ENCODE peak calls at places on chromosome 15, in eight cellular contexts. One of them, this sample, is unnamed.

GRCh38 chr15:34158355-34158754 is 51.5 kb downstream of the KATNBL1 start:
- DNase-seq in SW 1271: no peak
- DNase-seq in MV-4-11: no peak
- DNase-seq in activated T-cell treated with anti-CD3 and anti-CD28 coated beads, Interleukin-2, amount 50 U/mL, for 4 hours: no peak
- DNase-seq in left ventricle myocardium inferior: no peak
- DNase-seq in mucosa of descending colon: no peak
- DNase-seq in aorta: no peak
- DNase-seq in activated gamma-delta T cell: no peak
- DNase-seq in this sample: no peak

GRCh38 chr15:70042553-70043214 is 55.0 kb downstream of the TLE3 start:
- DNase-seq in aorta: no peak
- DNase-seq in left ventricle myocardium inferior: no peak
- DNase-seq in SW 1271: no peak
- DNase-seq in activated T-cell treated with anti-CD3 and anti-CD28 coated beads, Interleukin-2, amount 50 U/mL, for 4 hours: no peak
- DNase-seq in mucosa of descending colon: no peak
- DNase-seq in activated gamma-delta T cell: no peak
- DNase-seq in MV-4-11: no peak
- DNase-seq in this sample: no peak

GRCh38 chr15:93141373-93141790 is 52.4 kb upstream of the RGMA start:
- DNase-seq in MV-4-11: peak; percentile 33
- DNase-seq in mucosa of descending colon: no peak
- DNase-seq in aorta: no peak
- DNase-seq in left ventricle myocardium inferior: no peak
- DNase-seq in activated gamma-delta T cell: peak; percentile 23
- DNase-seq in activated T-cell treated with anti-CD3 and anti-CD28 coated beads, Interleukin-2, amount 50 U/mL, for 4 hours: no peak
- DNase-seq in SW 1271: no peak
- DNase-seq in this sample: no peak

GRCh38 chr15:75531041-75531450 is 48.1 kb downstream of the PTPN9 start:
- DNase-seq in MV-4-11: peak; percentile 3
- DNase-seq in aorta: no peak
- DNase-seq in mucosa of descending colon: no peak
- DNase-seq in left ventricle myocardium inferior: peak; percentile 80
- DNase-seq in SW 1271: no peak
- DNase-seq in activated gamma-delta T cell: no peak
- DNase-seq in activated T-cell treated with anti-CD3 and anti-CD28 coated beads, Interleukin-2, amount 50 U/mL, for 4 hours: no peak
- DNase-seq in this sample: no peak

GRCh38 chr15:57595011-57595866 is 3.5 kb downstream of the MYZAP start:
- DNase-seq in SW 1271: no peak
- DNase-seq in mucosa of descending colon: no peak
- DNase-seq in activated T-cell treated with anti-CD3 and anti-CD28 coated beads, Interleukin-2, amount 50 U/mL, for 4 hours: no peak
- DNase-seq in left ventricle myocardium inferior: peak; percentile 74
- DNase-seq in activated gamma-delta T cell: no peak
- DNase-seq in MV-4-11: peak; percentile 24
- DNase-seq in aorta: no peak
- DNase-seq in this sample: no peak

GRCh38 chr15:69939513-69940440 is 157.9 kb downstream of the TLE3 start:
- DNase-seq in mucosa of descending colon: no peak
- DNase-seq in activated gamma-delta T cell: no peak
- DNase-seq in activated T-cell treated with anti-CD3 and anti-CD28 coated beads, Interleukin-2, amount 50 U/mL, for 4 hours: no peak
- DNase-seq in aorta: no peak
- DNase-seq in MV-4-11: no peak
- DNase-seq in SW 1271: no peak
- DNase-seq in left ventricle myocardium inferior: no peak
- DNase-seq in this sample: no peak

GRCh38 chr15:59169337-59169736 is 37.3 kb upstream of the LDHAL6B start:
- DNase-seq in left ventricle myocardium inferior: no peak
- DNase-seq in activated gamma-delta T cell: no peak
- DNase-seq in MV-4-11: peak; percentile 85
- DNase-seq in aorta: no peak
- DNase-seq in SW 1271: no peak
- DNase-seq in mucosa of descending colon: no peak
- DNase-seq in activated T-cell treated with anti-CD3 and anti-CD28 coated beads, Interleukin-2, amount 50 U/mL, for 4 hours: no peak
- DNase-seq in this sample: no peak

GRCh38 chr15:48674876-48675275 is 29.4 kb upstream of the FBN1 start:
- DNase-seq in activated T-cell treated with anti-CD3 and anti-CD28 coated beads, Interleukin-2, amount 50 U/mL, for 4 hours: no peak
- DNase-seq in aorta: no peak
- DNase-seq in activated gamma-delta T cell: no peak
- DNase-seq in SW 1271: no peak
- DNase-seq in mucosa of descending colon: no peak
- DNase-seq in MV-4-11: no peak
- DNase-seq in left ventricle myocardium inferior: no peak
- DNase-seq in this sample: no peak

GRCh38 chr15:60006203-60006782 is 2.2 kb downstream of the FOXB1 start:
- DNase-seq in activated gamma-delta T cell: peak; percentile 20
- DNase-seq in MV-4-11: no peak
- DNase-seq in aorta: no peak
- DNase-seq in SW 1271: no peak
- DNase-seq in mucosa of descending colon: peak; percentile 57
- DNase-seq in activated T-cell treated with anti-CD3 and anti-CD28 coated beads, Interleukin-2, amount 50 U/mL, for 4 hours: peak; percentile 63
- DNase-seq in left ventricle myocardium inferior: no peak
- DNase-seq in this sample: no peak

GRCh38 chr15:39281094-39281493 is 299.8 kb upstream of the THBS1 start:
- DNase-seq in MV-4-11: no peak
- DNase-seq in activated gamma-delta T cell: no peak
- DNase-seq in mucosa of descending colon: no peak
- DNase-seq in left ventricle myocardium inferior: no peak
- DNase-seq in SW 1271: no peak
- DNase-seq in activated T-cell treated with anti-CD3 and anti-CD28 coated beads, Interleukin-2, amount 50 U/mL, for 4 hours: no peak
- DNase-seq in aorta: no peak
- DNase-seq in this sample: no peak

GRCh38 chr15:82312611-82313349 is 36.5 kb downstream of the GOLGA6L10 start:
- DNase-seq in mucosa of descending colon: no peak
- DNase-seq in aorta: peak; percentile 38
- DNase-seq in MV-4-11: no peak
- DNase-seq in left ventricle myocardium inferior: no peak
- DNase-seq in activated gamma-delta T cell: no peak
- DNase-seq in SW 1271: no peak
- DNase-seq in activated T-cell treated with anti-CD3 and anti-CD28 coated beads, Interleukin-2, amount 50 U/mL, for 4 hours: no peak
- DNase-seq in this sample: no peak

GRCh38 chr15:82554351-82554750 is 14.1 kb upstream of the RPS17 start:
- DNase-seq in MV-4-11: no peak
- DNase-seq in SW 1271: no peak
- DNase-seq in left ventricle myocardium inferior: no peak
- DNase-seq in aorta: no peak
- DNase-seq in activated gamma-delta T cell: no peak
- DNase-seq in mucosa of descending colon: no peak
- DNase-seq in activated T-cell treated with anti-CD3 and anti-CD28 coated beads, Interleukin-2, amount 50 U/mL, for 4 hours: no peak
- DNase-seq in this sample: no peak

GRCh38 chr15:34951993-34952392 is 17.5 kb downstream of the AQR start:
- DNase-seq in SW 1271: no peak
- DNase-seq in activated gamma-delta T cell: no peak
- DNase-seq in activated T-cell treated with anti-CD3 and anti-CD28 coated beads, Interleukin-2, amount 50 U/mL, for 4 hours: no peak
- DNase-seq in left ventricle myocardium inferior: no peak
- DNase-seq in aorta: no peak
- DNase-seq in mucosa of descending colon: no peak
- DNase-seq in MV-4-11: no peak
- DNase-seq in this sample: no peak

GRCh38 chr15:100230784-100231183 is 111.0 kb downstream of the ADAMTS17 start:
- DNase-seq in activated gamma-delta T cell: no peak
- DNase-seq in MV-4-11: no peak
- DNase-seq in aorta: no peak
- DNase-seq in SW 1271: no peak
- DNase-seq in mucosa of descending colon: no peak
- DNase-seq in left ventricle myocardium inferior: no peak
- DNase-seq in activated T-cell treated with anti-CD3 and anti-CD28 coated beads, Interleukin-2, amount 50 U/mL, for 4 hours: no peak
- DNase-seq in this sample: no peak

GRCh38 chr15:38112406-38112805 is 140.2 kb upstream of the SPRED1 start:
- DNase-seq in mucosa of descending colon: no peak
- DNase-seq in MV-4-11: no peak
- DNase-seq in left ventricle myocardium inferior: no peak
- DNase-seq in activated T-cell treated with anti-CD3 and anti-CD28 coated beads, Interleukin-2, amount 50 U/mL, for 4 hours: no peak
- DNase-seq in activated gamma-delta T cell: no peak
- DNase-seq in SW 1271: no peak
- DNase-seq in aorta: no peak
- DNase-seq in this sample: no peak

GRCh38 chr15:77099741-77100463 is 29.0 kb upstream of the TSPAN3 start:
- DNase-seq in mucosa of descending colon: no peak
- DNase-seq in MV-4-11: no peak
- DNase-seq in activated gamma-delta T cell: no peak
- DNase-seq in SW 1271: no peak
- DNase-seq in left ventricle myocardium inferior: no peak
- DNase-seq in activated T-cell treated with anti-CD3 and anti-CD28 coated beads, Interleukin-2, amount 50 U/mL, for 4 hours: no peak
- DNase-seq in aorta: no peak
- DNase-seq in this sample: no peak

GRCh38 chr15:58748040-58748786 is 1.3 kb downstream of the ADAM10 start:
- DNase-seq in activated T-cell treated with anti-CD3 and anti-CD28 coated beads, Interleukin-2, amount 50 U/mL, for 4 hours: no peak
- DNase-seq in MV-4-11: no peak
- DNase-seq in activated gamma-delta T cell: no peak
- DNase-seq in left ventricle myocardium inferior: no peak
- DNase-seq in SW 1271: no peak
- DNase-seq in mucosa of descending colon: no peak
- DNase-seq in aorta: no peak
- DNase-seq in this sample: no peak

GRCh38 chr15:36755341-36755740 is 175.9 kb downstream of the CDIN1 start:
- DNase-seq in activated T-cell treated with anti-CD3 and anti-CD28 coated beads, Interleukin-2, amount 50 U/mL, for 4 hours: no peak
- DNase-seq in aorta: no peak
- DNase-seq in activated gamma-delta T cell: no peak
- DNase-seq in left ventricle myocardium inferior: no peak
- DNase-seq in MV-4-11: no peak
- DNase-seq in SW 1271: no peak
- DNase-seq in mucosa of descending colon: no peak
- DNase-seq in this sample: peak; percentile 93

GRCh38 chr15:29120593-29121368 is 148.8 kb downstream of the NSMCE3 start:
- DNase-seq in mucosa of descending colon: no peak
- DNase-seq in activated gamma-delta T cell: no peak
- DNase-seq in activated T-cell treated with anti-CD3 and anti-CD28 coated beads, Interleukin-2, amount 50 U/mL, for 4 hours: no peak
- DNase-seq in aorta: no peak
- DNase-seq in left ventricle myocardium inferior: no peak
- DNase-seq in SW 1271: no peak
- DNase-seq in MV-4-11: no peak
- DNase-seq in this sample: no peak

GRCh38 chr15:71705151-71705550 is 105.2 kb upstream of the NR2E3 start:
- DNase-seq in SW 1271: peak; percentile 47
- DNase-seq in aorta: no peak
- DNase-seq in activated T-cell treated with anti-CD3 and anti-CD28 coated beads, Interleukin-2, amount 50 U/mL, for 4 hours: no peak
- DNase-seq in left ventricle myocardium inferior: no peak
- DNase-seq in mucosa of descending colon: no peak
- DNase-seq in MV-4-11: no peak
- DNase-seq in activated gamma-delta T cell: no peak
- DNase-seq in this sample: no peak

GRCh38 chr15:82183121-82184031 is 79.2 kb downstream of the EFL1 start:
- DNase-seq in activated gamma-delta T cell: no peak
- DNase-seq in activated T-cell treated with anti-CD3 and anti-CD28 coated beads, Interleukin-2, amount 50 U/mL, for 4 hours: no peak
- DNase-seq in SW 1271: no peak
- DNase-seq in mucosa of descending colon: no peak
- DNase-seq in left ventricle myocardium inferior: no peak
- DNase-seq in aorta: no peak
- DNase-seq in MV-4-11: no peak
- DNase-seq in this sample: no peak

GRCh38 chr15:64619880-64620839 is 155.2 kb downstream of the RBPMS2 start:
- DNase-seq in MV-4-11: no peak
- DNase-seq in activated T-cell treated with anti-CD3 and anti-CD28 coated beads, Interleukin-2, amount 50 U/mL, for 4 hours: no peak
- DNase-seq in left ventricle myocardium inferior: no peak
- DNase-seq in SW 1271: no peak
- DNase-seq in aorta: no peak
- DNase-seq in mucosa of descending colon: no peak
- DNase-seq in activated gamma-delta T cell: no peak
- DNase-seq in this sample: no peak

GRCh38 chr15:92631721-92632120 is 23.9 kb downstream of the FAM174B start:
- DNase-seq in mucosa of descending colon: no peak
- DNase-seq in left ventricle myocardium inferior: no peak
- DNase-seq in activated T-cell treated with anti-CD3 and anti-CD28 coated beads, Interleukin-2, amount 50 U/mL, for 4 hours: no peak
- DNase-seq in aorta: peak; percentile 37
- DNase-seq in MV-4-11: no peak
- DNase-seq in activated gamma-delta T cell: no peak
- DNase-seq in SW 1271: no peak
- DNase-seq in this sample: no peak

GRCh38 chr15:65400760-65401606 is 21.8 kb downstream of the IGDCC4 start:
- DNase-seq in mucosa of descending colon: peak; percentile 72
- DNase-seq in activated gamma-delta T cell: no peak
- DNase-seq in aorta: peak; percentile 81
- DNase-seq in activated T-cell treated with anti-CD3 and anti-CD28 coated beads, Interleukin-2, amount 50 U/mL, for 4 hours: peak; percentile 28
- DNase-seq in SW 1271: peak; percentile 62
- DNase-seq in left ventricle myocardium inferior: peak; percentile 48
- DNase-seq in MV-4-11: peak; percentile 51
- DNase-seq in this sample: peak; percentile 80

GRCh38 chr15:94494732-94495131 is 263.4 kb downstream of the MCTP2 start:
- DNase-seq in activated gamma-delta T cell: no peak
- DNase-seq in mucosa of descending colon: no peak
- DNase-seq in aorta: no peak
- DNase-seq in left ventricle myocardium inferior: no peak
- DNase-seq in MV-4-11: no peak
- DNase-seq in SW 1271: no peak
- DNase-seq in activated T-cell treated with anti-CD3 and anti-CD28 coated beads, Interleukin-2, amount 50 U/mL, for 4 hours: no peak
- DNase-seq in this sample: no peak

GRCh38 chr15:51652084-51652668 is 29.1 kb upstream of the SCG3 start:
- DNase-seq in MV-4-11: no peak
- DNase-seq in activated gamma-delta T cell: no peak
- DNase-seq in left ventricle myocardium inferior: no peak
- DNase-seq in SW 1271: no peak
- DNase-seq in mucosa of descending colon: no peak
- DNase-seq in aorta: no peak
- DNase-seq in activated T-cell treated with anti-CD3 and anti-CD28 coated beads, Interleukin-2, amount 50 U/mL, for 4 hours: no peak
- DNase-seq in this sample: no peak

GRCh38 chr15:65525622-65526021 is 4.6 kb upstream of the HACD3 start:
- DNase-seq in left ventricle myocardium inferior: peak; percentile 24
- DNase-seq in mucosa of descending colon: no peak
- DNase-seq in aorta: no peak
- DNase-seq in activated gamma-delta T cell: no peak
- DNase-seq in activated T-cell treated with anti-CD3 and anti-CD28 coated beads, Interleukin-2, amount 50 U/mL, for 4 hours: no peak
- DNase-seq in MV-4-11: no peak
- DNase-seq in SW 1271: no peak
- DNase-seq in this sample: no peak

GRCh38 chr15:77552066-77552465 is 80.6 kb downstream of the LINGO1 start:
- DNase-seq in SW 1271: no peak
- DNase-seq in left ventricle myocardium inferior: no peak
- DNase-seq in mucosa of descending colon: no peak
- DNase-seq in activated T-cell treated with anti-CD3 and anti-CD28 coated beads, Interleukin-2, amount 50 U/mL, for 4 hours: no peak
- DNase-seq in activated gamma-delta T cell: no peak
- DNase-seq in MV-4-11: no peak
- DNase-seq in aorta: no peak
- DNase-seq in this sample: no peak

GRCh38 chr15:96360581-96361308 is 30.2 kb downstream of the NR2F2 start:
- DNase-seq in MV-4-11: peak; percentile 12
- DNase-seq in activated gamma-delta T cell: no peak
- DNase-seq in mucosa of descending colon: no peak
- DNase-seq in activated T-cell treated with anti-CD3 and anti-CD28 coated beads, Interleukin-2, amount 50 U/mL, for 4 hours: no peak
- DNase-seq in aorta: no peak
- DNase-seq in left ventricle myocardium inferior: no peak
- DNase-seq in SW 1271: no peak
- DNase-seq in this sample: no peak

GRCh38 chr15:71792521-71792920 is 17.8 kb upstream of the NR2E3 start:
- DNase-seq in MV-4-11: no peak
- DNase-seq in activated T-cell treated with anti-CD3 and anti-CD28 coated beads, Interleukin-2, amount 50 U/mL, for 4 hours: no peak
- DNase-seq in aorta: no peak
- DNase-seq in activated gamma-delta T cell: no peak
- DNase-seq in mucosa of descending colon: no peak
- DNase-seq in left ventricle myocardium inferior: no peak
- DNase-seq in SW 1271: peak; percentile 30
- DNase-seq in this sample: no peak

GRCh38 chr15:52282418-52282817 is 13.2 kb downstream of the MYO5C start:
- DNase-seq in left ventricle myocardium inferior: no peak
- DNase-seq in activated T-cell treated with anti-CD3 and anti-CD28 coated beads, Interleukin-2, amount 50 U/mL, for 4 hours: no peak
- DNase-seq in aorta: no peak
- DNase-seq in MV-4-11: no peak
- DNase-seq in activated gamma-delta T cell: no peak
- DNase-seq in SW 1271: no peak
- DNase-seq in mucosa of descending colon: no peak
- DNase-seq in this sample: no peak

GRCh38 chr15:90191795-90192494 is 9.2 kb upstream of the SEMA4B start:
- DNase-seq in activated gamma-delta T cell: no peak
- DNase-seq in activated T-cell treated with anti-CD3 and anti-CD28 coated beads, Interleukin-2, amount 50 U/mL, for 4 hours: no peak
- DNase-seq in MV-4-11: peak; percentile 76
- DNase-seq in SW 1271: no peak
- DNase-seq in left ventricle myocardium inferior: peak; percentile 75
- DNase-seq in mucosa of descending colon: peak; percentile 92
- DNase-seq in aorta: no peak
- DNase-seq in this sample: peak; percentile 93

GRCh38 chr15:34783471-34783870 is 11.9 kb downstream of the ACTC1 start:
- DNase-seq in mucosa of descending colon: no peak
- DNase-seq in activated T-cell treated with anti-CD3 and anti-CD28 coated beads, Interleukin-2, amount 50 U/mL, for 4 hours: no peak
- DNase-seq in MV-4-11: no peak
- DNase-seq in activated gamma-delta T cell: no peak
- DNase-seq in SW 1271: no peak
- DNase-seq in left ventricle myocardium inferior: no peak
- DNase-seq in aorta: no peak
- DNase-seq in this sample: no peak

GRCh38 chr15:88127477-88127799 is 129.1 kb downstream of the NTRK3 start:
- DNase-seq in left ventricle myocardium inferior: no peak
- DNase-seq in mucosa of descending colon: no peak
- DNase-seq in aorta: no peak
- DNase-seq in activated gamma-delta T cell: no peak
- DNase-seq in MV-4-11: no peak
- DNase-seq in activated T-cell treated with anti-CD3 and anti-CD28 coated beads, Interleukin-2, amount 50 U/mL, for 4 hours: no peak
- DNase-seq in SW 1271: no peak
- DNase-seq in this sample: peak; percentile 64